ENCODE peak calls at places on chromosome 16, in seven cellular contexts. One of them, this sample, is unnamed.

GRCh38 chr16:88782454-88783390 is 2.3 kb downstream of the PIEZO1 start:
- DNase-seq in SK-N-SH: no peak
- DNase-seq in HCT116: peak
- DNase-seq in K562: peak
- DNase-seq in GM12878: no peak
- DNase-seq in H1: no peak
- DNase-seq in HepG2: no peak
- DNase-seq in this sample: no peak

GRCh38 chr16:50591800-50592771 is 43.9 kb downstream of the NKD1 start:
- DNase-seq in SK-N-SH: peak
- DNase-seq in HCT116: no peak
- DNase-seq in K562: no peak
- DNase-seq in GM12878: no peak
- DNase-seq in H1: no peak
- DNase-seq in HepG2: no peak
- DNase-seq in this sample: no peak

GRCh38 chr16:84449156-84450140 is 55.0 kb downstream of the MEAK7 start:
- DNase-seq in SK-N-SH: no peak
- DNase-seq in HCT116: no peak
- DNase-seq in K562: no peak
- DNase-seq in GM12878: no peak
- DNase-seq in H1: no peak
- DNase-seq in HepG2: no peak
- DNase-seq in this sample: no peak

GRCh38 chr16:72715267-72715666 is 332.7 kb downstream of the ZFHX3 start:
- DNase-seq in SK-N-SH: no peak
- DNase-seq in HCT116: no peak
- DNase-seq in K562: no peak
- DNase-seq in GM12878: no peak
- DNase-seq in H1: no peak
- DNase-seq in HepG2: no peak
- DNase-seq in this sample: no peak

GRCh38 chr16:66681676-66682075 is 14.9 kb downstream of the CMTM4 start:
- DNase-seq in SK-N-SH: no peak
- DNase-seq in HCT116: no peak
- DNase-seq in K562: no peak
- DNase-seq in GM12878: no peak
- DNase-seq in H1: no peak
- DNase-seq in HepG2: no peak
- DNase-seq in this sample: no peak

GRCh38 chr16:31530405-31530804 is 2.7 kb downstream of the AHSP start:
- DNase-seq in SK-N-SH: no peak
- DNase-seq in HCT116: no peak
- DNase-seq in K562: no peak
- DNase-seq in GM12878: no peak
- DNase-seq in H1: no peak
- DNase-seq in HepG2: no peak
- DNase-seq in this sample: no peak

GRCh38 chr16:49700222-49700927 is 155.5 kb downstream of the ZNF423 start:
- DNase-seq in SK-N-SH: peak
- DNase-seq in HCT116: no peak
- DNase-seq in K562: no peak
- DNase-seq in GM12878: no peak
- DNase-seq in H1: no peak
- DNase-seq in HepG2: no peak
- DNase-seq in this sample: no peak

GRCh38 chr16:16830401-16830800 is 451.5 kb downstream of the NPIPA7 start:
- DNase-seq in SK-N-SH: no peak
- DNase-seq in HCT116: no peak
- DNase-seq in K562: no peak
- DNase-seq in GM12878: no peak
- DNase-seq in H1: no peak
- DNase-seq in HepG2: no peak
- DNase-seq in this sample: no peak

GRCh38 chr16:86037999-86038922 is 139.3 kb downstream of the IRF8 start:
- DNase-seq in SK-N-SH: no peak
- DNase-seq in HCT116: no peak
- DNase-seq in K562: no peak
- DNase-seq in GM12878: no peak
- DNase-seq in H1: no peak
- DNase-seq in HepG2: no peak
- DNase-seq in this sample: no peak
- TF ChIP-seq JUND in SK-N-SH: no peak
- TF ChIP-seq JUND in HCT116: no peak
- TF ChIP-seq JUND in K562: no peak
- TF ChIP-seq JUND in GM12878: no peak
- TF ChIP-seq JUND in H1: no peak
- TF ChIP-seq JUND in HepG2: no peak
- TF ChIP-seq JUND in this sample: no peak

DNA sequence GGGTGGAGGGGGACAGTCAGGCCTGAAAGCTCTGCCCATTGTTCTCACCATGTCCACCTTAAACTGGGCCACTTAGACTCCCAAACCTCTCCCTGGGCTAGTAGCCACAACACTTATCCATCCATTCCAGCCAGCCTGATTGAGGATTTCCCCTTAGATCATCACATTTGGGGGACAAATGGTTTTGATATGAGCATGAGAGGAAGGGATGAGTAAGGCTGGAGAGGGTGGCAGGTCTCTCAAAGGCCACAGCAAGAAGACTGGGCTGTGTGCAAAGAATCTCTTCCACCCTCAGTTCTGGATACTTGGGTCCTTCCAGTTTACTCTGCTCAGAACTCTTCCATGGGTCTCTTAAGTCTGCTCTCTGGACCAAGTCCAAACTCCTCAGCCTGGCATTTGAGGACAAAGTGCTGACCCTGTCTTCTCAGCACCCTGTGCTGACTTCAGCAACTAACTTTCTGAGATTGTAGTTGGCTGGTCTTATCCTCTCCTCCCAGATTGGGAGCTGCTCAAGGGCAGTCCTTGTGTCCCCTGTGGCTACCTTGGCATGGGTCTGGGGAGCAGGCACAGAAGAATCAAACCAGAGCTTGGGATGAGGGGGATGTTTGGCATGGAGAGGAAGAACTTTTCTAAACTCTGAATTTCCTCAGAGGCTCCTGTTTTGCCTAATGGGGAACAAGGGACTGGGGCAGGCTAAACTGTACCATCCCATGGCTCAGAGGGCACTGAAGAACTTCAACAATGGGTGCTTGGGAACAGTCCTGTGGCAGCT is 3.2 kb upstream of the NFATC3 start:
- DNase-seq in SK-N-SH: no peak
- DNase-seq in HCT116: no peak
- DNase-seq in K562: no peak
- DNase-seq in GM12878: no peak
- DNase-seq in H1: no peak
- DNase-seq in HepG2: no peak
- DNase-seq in this sample: no peak
- TF ChIP-seq JUND in SK-N-SH: no peak
- TF ChIP-seq JUND in HCT116: no peak
- TF ChIP-seq JUND in K562: no peak
- TF ChIP-seq JUND in GM12878: no peak
- TF ChIP-seq JUND in H1: no peak
- TF ChIP-seq JUND in HepG2: no peak
- TF ChIP-seq JUND in this sample: no peak

GRCh38 chr16:87342504-87342903 is 25.3 kb upstream of the C16orf95 start:
- DNase-seq in SK-N-SH: no peak
- DNase-seq in HCT116: no peak
- DNase-seq in K562: no peak
- DNase-seq in GM12878: no peak
- DNase-seq in H1: no peak
- DNase-seq in HepG2: no peak
- DNase-seq in this sample: no peak
- TF ChIP-seq JUND in SK-N-SH: no peak
- TF ChIP-seq JUND in HCT116: no peak
- TF ChIP-seq JUND in K562: no peak
- TF ChIP-seq JUND in GM12878: no peak
- TF ChIP-seq JUND in H1: no peak
- TF ChIP-seq JUND in HepG2: no peak
- TF ChIP-seq JUND in this sample: no peak

DNA sequence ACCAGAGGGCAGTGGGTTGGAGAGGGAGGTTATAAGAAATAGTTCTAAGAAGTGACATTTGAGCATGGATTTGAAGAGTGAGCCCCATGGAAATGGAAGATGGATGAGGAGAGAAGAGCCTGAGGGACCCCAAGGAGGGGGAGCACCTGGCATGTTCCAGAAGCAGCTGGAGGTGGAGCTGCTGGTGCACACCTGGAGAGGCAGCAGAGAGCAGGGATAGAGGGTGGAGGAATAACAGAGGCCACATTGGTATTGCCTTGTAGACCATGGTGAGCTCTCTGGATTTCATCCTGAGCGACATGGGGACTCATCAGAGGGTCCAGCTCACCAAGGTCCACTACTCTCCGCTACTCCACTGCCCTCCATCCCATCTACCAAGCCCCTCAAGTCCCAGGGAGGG is 22.3 kb upstream of the KDM8 start:
- DNase-seq in SK-N-SH: peak
- DNase-seq in HCT116: no peak
- DNase-seq in K562: no peak
- DNase-seq in GM12878: no peak
- DNase-seq in H1: no peak
- DNase-seq in HepG2: no peak
- DNase-seq in this sample: no peak
- TF ChIP-seq JUND in SK-N-SH: no peak
- TF ChIP-seq JUND in HCT116: no peak
- TF ChIP-seq JUND in K562: no peak
- TF ChIP-seq JUND in GM12878: no peak
- TF ChIP-seq JUND in H1: no peak
- TF ChIP-seq JUND in HepG2: no peak
- TF ChIP-seq JUND in this sample: no peak

GRCh38 chr16:82037251-82037650 is 2.2 kb downstream of the HSD17B2 start:
- DNase-seq in SK-N-SH: no peak
- DNase-seq in HCT116: no peak
- DNase-seq in K562: no peak
- DNase-seq in GM12878: no peak
- DNase-seq in H1: no peak
- DNase-seq in HepG2: no peak
- DNase-seq in this sample: no peak
- TF ChIP-seq JUND in SK-N-SH: no peak
- TF ChIP-seq JUND in HCT116: no peak
- TF ChIP-seq JUND in K562: no peak
- TF ChIP-seq JUND in GM12878: no peak
- TF ChIP-seq JUND in H1: no peak
- TF ChIP-seq JUND in HepG2: no peak
- TF ChIP-seq JUND in this sample: no peak

GRCh38 chr16:11316331-11317015 is 28.8 kb upstream of the RMI2 start:
- DNase-seq in SK-N-SH: no peak
- DNase-seq in HCT116: no peak
- DNase-seq in K562: no peak
- DNase-seq in GM12878: no peak
- DNase-seq in H1: no peak
- DNase-seq in HepG2: no peak
- DNase-seq in this sample: no peak
- TF ChIP-seq JUND in SK-N-SH: no peak
- TF ChIP-seq JUND in HCT116: no peak
- TF ChIP-seq JUND in K562: no peak
- TF ChIP-seq JUND in GM12878: no peak
- TF ChIP-seq JUND in H1: no peak
- TF ChIP-seq JUND in HepG2: no peak
- TF ChIP-seq JUND in this sample: no peak

GRCh38 chr16:10740845-10741208 is 2.8 kb upstream of the NUBP1 start:
- DNase-seq in SK-N-SH: no peak
- DNase-seq in HCT116: no peak
- DNase-seq in K562: no peak
- DNase-seq in GM12878: no peak
- DNase-seq in H1: no peak
- DNase-seq in HepG2: no peak
- DNase-seq in this sample: no peak

GRCh38 chr16:10738231-10739077 is 5.2 kb upstream of the NUBP1 start:
- DNase-seq in SK-N-SH: no peak
- DNase-seq in HCT116: peak
- DNase-seq in K562: peak
- DNase-seq in GM12878: peak
- DNase-seq in H1: no peak
- DNase-seq in HepG2: peak
- DNase-seq in this sample: no peak

GRCh38 chr16:10740000-10740844 is 3.4 kb upstream of the NUBP1 start:
- DNase-seq in SK-N-SH: no peak
- DNase-seq in HCT116: no peak
- DNase-seq in K562: no peak
- DNase-seq in GM12878: no peak
- DNase-seq in H1: no peak
- DNase-seq in HepG2: no peak
- DNase-seq in this sample: no peak

GRCh38 chr16:10741844-10742243 is 1.8 kb upstream of the NUBP1 start:
- DNase-seq in SK-N-SH: peak
- DNase-seq in HCT116: no peak
- DNase-seq in K562: peak
- DNase-seq in GM12878: no peak
- DNase-seq in H1: no peak
- DNase-seq in HepG2: no peak
- DNase-seq in this sample: no peak

GRCh38 chr16:10736926-10737625 is 6.6 kb upstream of the NUBP1 start:
- DNase-seq in SK-N-SH: peak
- DNase-seq in HCT116: peak
- DNase-seq in K562: peak
- DNase-seq in GM12878: peak
- DNase-seq in H1: peak
- DNase-seq in HepG2: peak
- DNase-seq in this sample: peak
- TF ChIP-seq JUND in SK-N-SH: no peak
- TF ChIP-seq JUND in HCT116: no peak
- TF ChIP-seq JUND in K562: no peak
- TF ChIP-seq JUND in GM12878: no peak
- TF ChIP-seq JUND in H1: no peak
- TF ChIP-seq JUND in HepG2: no peak
- TF ChIP-seq JUND in this sample: no peak

DNA sequence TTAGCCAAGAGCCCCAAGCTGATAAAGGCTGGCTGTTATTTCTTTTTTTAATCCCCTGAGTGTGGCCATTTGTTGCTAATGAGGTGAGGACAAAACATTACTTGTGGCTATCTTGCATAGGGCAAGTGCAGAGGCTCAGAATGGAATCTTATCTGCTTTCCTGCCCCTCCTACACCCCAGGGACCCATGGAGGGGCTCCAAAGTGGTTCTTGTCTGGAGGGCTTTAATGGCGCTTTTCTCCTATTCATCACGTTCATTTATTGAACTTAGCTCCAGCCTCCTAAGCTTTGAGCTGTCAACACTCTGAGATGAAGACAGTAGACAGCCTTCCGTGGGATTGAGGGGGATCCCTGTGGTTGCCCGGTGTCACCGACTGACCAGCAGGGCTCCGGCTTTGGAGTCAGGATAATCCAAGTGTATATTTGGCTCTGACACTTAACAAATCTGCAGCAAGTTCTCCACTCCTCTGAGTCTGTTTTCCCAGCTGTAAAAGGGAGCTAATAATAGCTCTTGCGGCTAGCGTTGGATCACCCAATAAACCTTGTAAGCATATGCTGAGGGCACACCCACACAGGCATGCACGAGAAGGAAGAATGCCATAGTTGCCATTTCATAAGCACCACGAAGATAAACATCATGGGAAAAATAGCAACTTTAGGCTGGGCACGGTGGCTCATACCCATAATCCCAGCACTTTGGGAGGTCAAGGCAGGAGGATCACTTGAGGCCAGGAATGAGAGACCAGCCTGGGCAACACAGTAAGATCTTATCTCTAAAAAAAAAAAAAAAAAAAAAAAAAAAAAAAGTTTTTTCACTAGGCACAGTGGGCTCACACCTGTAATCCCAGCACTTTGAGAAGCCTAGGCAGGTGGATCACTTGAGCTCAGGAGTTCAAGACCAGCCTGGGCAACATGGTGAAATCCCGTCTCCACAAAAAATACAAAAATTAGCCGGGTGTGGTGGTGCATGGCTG is 44.8 kb downstream of the MYH11 start:
- DNase-seq in SK-N-SH: no peak
- DNase-seq in HCT116: no peak
- DNase-seq in K562: no peak
- DNase-seq in GM12878: no peak
- DNase-seq in H1: no peak
- DNase-seq in HepG2: no peak
- DNase-seq in this sample: no peak
- TF ChIP-seq JUND in SK-N-SH: no peak
- TF ChIP-seq JUND in HCT116: no peak
- TF ChIP-seq JUND in K562: no peak
- TF ChIP-seq JUND in GM12878: no peak
- TF ChIP-seq JUND in H1: no peak
- TF ChIP-seq JUND in HepG2: no peak
- TF ChIP-seq JUND in this sample: no peak

This sample was measured in T47D.